ENCODE peak calls at places on chromosomes 16 and 17, in five cellular contexts. One of them, this sample, is unnamed.

GRCh38 chr16:70598937-70599503 is 47.3 kb upstream of the IL34 start:
- DNase-seq in endothelial cell: no peak
- DNase-seq in tibial nerve: no peak
- DNase-seq in neural crest cell: no peak
- DNase-seq in retinal pigment epithelial cell: no peak
- DNase-seq in this sample: no peak

GRCh38 chr17:67559381-67559966 is 158.3 kb upstream of the NOL11 start:
- DNase-seq in tibial nerve: no peak
- DNase-seq in endothelial cell: no peak
- DNase-seq in neural crest cell: no peak
- DNase-seq in retinal pigment epithelial cell: no peak
- DNase-seq in this sample: no peak

GRCh38 chr17:45441536-45442310 is 9.1 kb upstream of the ARHGAP27 start:
- DNase-seq in endothelial cell: no peak
- DNase-seq in retinal pigment epithelial cell: no peak
- DNase-seq in neural crest cell: no peak
- DNase-seq in tibial nerve: no peak
- DNase-seq in this sample: no peak

GRCh38 chr17:4658478-4659305 is 17.2 kb upstream of the ALOX15 start:
- DNase-seq in retinal pigment epithelial cell: no peak
- DNase-seq in neural crest cell: no peak
- DNase-seq in endothelial cell: no peak
- DNase-seq in tibial nerve: no peak
- DNase-seq in this sample: no peak

GRCh38 chr16:52309761-52310416 is 237.1 kb downstream of the TOX3 start:
- DNase-seq in tibial nerve: no peak
- DNase-seq in retinal pigment epithelial cell: no peak
- DNase-seq in endothelial cell: no peak
- DNase-seq in neural crest cell: no peak
- DNase-seq in this sample: no peak

GRCh38 chr17:61469474-61469873 is 17.3 kb downstream of the TBX4 start:
- DNase-seq in tibial nerve: no peak
- DNase-seq in retinal pigment epithelial cell: no peak
- DNase-seq in neural crest cell: no peak
- DNase-seq in endothelial cell: no peak
- DNase-seq in this sample: peak

GRCh38 chr16:88561485-88562369 is 8.5 kb upstream of the ZC3H18 start:
- DNase-seq in tibial nerve: no peak
- DNase-seq in retinal pigment epithelial cell: no peak
- DNase-seq in endothelial cell: peak
- DNase-seq in neural crest cell: peak
- DNase-seq in this sample: no peak

GRCh38 chr17:8611671-8612298 is 18.7 kb downstream of the MYH10 start:
- DNase-seq in neural crest cell: no peak
- DNase-seq in endothelial cell: no peak
- DNase-seq in retinal pigment epithelial cell: no peak
- DNase-seq in tibial nerve: no peak
- DNase-seq in this sample: no peak

GRCh38 chr16:81798311-81799137 is 19.4 kb downstream of the PLCG2 start:
- DNase-seq in endothelial cell: no peak
- DNase-seq in retinal pigment epithelial cell: no peak
- DNase-seq in neural crest cell: no peak
- DNase-seq in tibial nerve: no peak
- DNase-seq in this sample: no peak

GRCh38 chr16:85757341-85757822 is 6.5 kb upstream of the C16orf74 start:
- DNase-seq in retinal pigment epithelial cell: no peak
- DNase-seq in tibial nerve: no peak
- DNase-seq in neural crest cell: no peak
- DNase-seq in endothelial cell: no peak
- DNase-seq in this sample: no peak

GRCh38 chr17:15891348-15891747 is 53.6 kb upstream of the ADORA2B start:
- DNase-seq in tibial nerve: no peak
- DNase-seq in retinal pigment epithelial cell: no peak
- DNase-seq in neural crest cell: no peak
- DNase-seq in endothelial cell: no peak
- DNase-seq in this sample: no peak
- TF ChIP-seq CTCF in tibial nerve: no peak
- TF ChIP-seq CTCF in retinal pigment epithelial cell: no peak
- TF ChIP-seq CTCF in neural crest cell: no peak
- TF ChIP-seq CTCF in endothelial cell: no peak
- TF ChIP-seq CTCF in this sample: no peak

GRCh38 chr17:79838541-79839274 is 532 bp downstream of the CBX4 start:
- DNase-seq in tibial nerve: no peak
- DNase-seq in retinal pigment epithelial cell: no peak
- DNase-seq in neural crest cell: peak
- DNase-seq in endothelial cell: peak
- DNase-seq in this sample: no peak

GRCh38 chr17:79835953-79836951 is 3.0 kb downstream of the CBX4 start:
- DNase-seq in retinal pigment epithelial cell: no peak
- DNase-seq in endothelial cell: no peak
- DNase-seq in tibial nerve: no peak
- DNase-seq in neural crest cell: peak
- DNase-seq in this sample: no peak

GRCh38 chr17:79835470-79835899 is 3.8 kb downstream of the CBX4 start:
- DNase-seq in endothelial cell: no peak
- DNase-seq in retinal pigment epithelial cell: no peak
- DNase-seq in tibial nerve: no peak
- DNase-seq in neural crest cell: no peak
- DNase-seq in this sample: no peak

GRCh38 chr17:79837888-79838540 is 1.2 kb downstream of the CBX4 start:
- DNase-seq in endothelial cell: no peak
- DNase-seq in retinal pigment epithelial cell: no peak
- DNase-seq in tibial nerve: no peak
- DNase-seq in neural crest cell: no peak
- DNase-seq in this sample: no peak

GRCh38 chr17:79836952-79837887 is 2.0 kb downstream of the CBX4 start:
- DNase-seq in tibial nerve: no peak
- DNase-seq in neural crest cell: peak
- DNase-seq in retinal pigment epithelial cell: peak
- DNase-seq in endothelial cell: no peak
- DNase-seq in this sample: no peak
- TF ChIP-seq CTCF in tibial nerve: peak
- TF ChIP-seq CTCF in neural crest cell: peak
- TF ChIP-seq CTCF in retinal pigment epithelial cell: peak
- TF ChIP-seq CTCF in endothelial cell: no peak
- TF ChIP-seq CTCF in this sample: no peak

GRCh38 chr16:30526823-30527634 is 663 bp upstream of the ZNF768 start:
- DNase-seq in neural crest cell: peak
- DNase-seq in retinal pigment epithelial cell: peak
- DNase-seq in endothelial cell: peak
- DNase-seq in tibial nerve: peak
- DNase-seq in this sample: peak
- TF ChIP-seq CTCF in neural crest cell: peak
- TF ChIP-seq CTCF in retinal pigment epithelial cell: peak
- TF ChIP-seq CTCF in endothelial cell: peak
- TF ChIP-seq CTCF in tibial nerve: peak
- TF ChIP-seq CTCF in this sample: peak

DNA sequence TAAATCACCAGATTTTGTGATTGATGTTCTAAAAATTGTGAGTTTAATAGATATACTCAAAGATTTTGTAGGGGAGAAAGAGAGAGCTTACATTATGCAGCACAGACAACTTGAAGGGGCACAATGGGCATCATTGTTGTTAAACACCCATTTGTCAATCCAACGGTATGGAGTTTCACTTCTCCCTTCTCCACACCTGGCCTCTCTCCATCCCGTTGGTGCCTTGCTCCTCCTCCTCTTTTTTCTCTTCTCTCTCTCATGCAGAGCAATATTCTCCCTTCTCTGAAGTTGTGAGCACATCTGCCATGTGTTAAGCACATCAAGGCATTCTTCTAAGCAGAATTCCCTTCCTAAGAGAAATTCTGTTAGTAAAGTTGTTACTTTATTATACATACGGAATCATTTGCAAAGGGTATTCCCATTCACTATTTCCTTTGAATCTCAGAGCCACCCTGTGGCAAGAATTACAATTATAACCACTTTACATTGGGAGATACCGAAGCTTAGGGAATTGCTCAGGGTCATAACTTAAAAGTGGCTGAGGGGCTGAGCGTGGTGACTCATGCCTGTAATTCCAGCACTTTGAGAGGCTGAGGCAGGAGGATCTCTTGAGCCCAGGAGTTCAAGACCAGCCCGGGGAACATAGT is 40.5 kb upstream of the SKAP1 start:
- DNase-seq in tibial nerve: no peak
- DNase-seq in retinal pigment epithelial cell: no peak
- DNase-seq in neural crest cell: no peak
- DNase-seq in endothelial cell: no peak
- DNase-seq in this sample: no peak
- TF ChIP-seq CTCF in tibial nerve: no peak
- TF ChIP-seq CTCF in retinal pigment epithelial cell: no peak
- TF ChIP-seq CTCF in neural crest cell: no peak
- TF ChIP-seq CTCF in endothelial cell: no peak
- TF ChIP-seq CTCF in this sample: peak

GRCh38 chr17:10845388-10845751 is 7.5 kb upstream of the PIRT start:
- DNase-seq in retinal pigment epithelial cell: no peak
- DNase-seq in endothelial cell: no peak
- DNase-seq in neural crest cell: no peak
- DNase-seq in tibial nerve: no peak
- DNase-seq in this sample: no peak
- TF ChIP-seq CTCF in retinal pigment epithelial cell: no peak
- TF ChIP-seq CTCF in endothelial cell: peak
- TF ChIP-seq CTCF in neural crest cell: no peak
- TF ChIP-seq CTCF in tibial nerve: no peak
- TF ChIP-seq CTCF in this sample: peak

GRCh38 chr17:43365356-43365755 is 33.4 kb upstream of the ARL4D start:
- DNase-seq in retinal pigment epithelial cell: no peak
- DNase-seq in neural crest cell: no peak
- DNase-seq in tibial nerve: no peak
- DNase-seq in endothelial cell: no peak
- DNase-seq in this sample: no peak
- TF ChIP-seq CTCF in retinal pigment epithelial cell: peak
- TF ChIP-seq CTCF in neural crest cell: no peak
- TF ChIP-seq CTCF in tibial nerve: no peak
- TF ChIP-seq CTCF in endothelial cell: peak
- TF ChIP-seq CTCF in this sample: peak